ENCODE peak calls at places on chromosomes 6 and 20, in eight cellular contexts. L is activated T-cell treated with anti-CD3 and anti-CD28 coated beads, Interleukin-2, amount 50 U/mL, for 72 hours; I is posterior cingulate gyrus; D is fibroblast of the aortic adventitia; T is stimulated activated CD8-positive, alpha-beta memory T cell treated with anti-CD3 and anti-CD28 coated beads, Interleukin-15, amount 100 ng/mL, for 24 hours; R is GM12865; F is right atrium auricular region; W is foreskin melanocyte. K is an unnamed sample.
A peak's percentile ranks its signal among the peaks of the same experiment; 100 is the strongest.

GRCh38 chr6:67068781-67069180 is 1361.8 kb upstream of the EYS start:
- DNase-seq in T (no peak), L (no peak), W (no peak), I (no peak), F (no peak), R (no peak), D (no peak), K (no peak)

GRCh38 chr6:35186571-35186970 is 27.2 kb upstream of the SCUBE3 start:
- DNase-seq in W (no peak), D (no peak), I (no peak), L (no peak), F (no peak), R (no peak), T (no peak), K (no peak)

GRCh38 chr6:166307082-166307980 is 861 bp downstream of the PRR18 start:
- DNase-seq in L (peak; percentile 27), F (no peak), W (no peak), I (no peak), R (peak; percentile 59), D (no peak), T (no peak), K (no peak)

GRCh38 chr20:18279231-18279630 is 9.1 kb upstream of the ZNF133 start:
- DNase-seq in F (no peak), D (no peak), L (peak; percentile 2), I (no peak), R (no peak), W (no peak), T (no peak), K (no peak)

GRCh38 chr6:41646026-41646795 is 7.9 kb downstream of the MDFI start:
- DNase-seq in D (no peak), W (no peak), T (no peak), L (no peak), F (no peak), I (no peak), R (no peak), K (no peak)

GRCh38 chr6:29685718-29686326 is 4.9 kb upstream of the ZFP57 start:
- DNase-seq in W (no peak), R (no peak), T (no peak), F (no peak), D (no peak), I (peak; percentile 31), L (no peak), K (no peak)

GRCh38 chr6:31572041-31572911 is at the start of gene LTA:
- DNase-seq in W (no peak), D (no peak), F (no peak), T (no peak), L (peak; percentile 85), I (no peak), R (peak; percentile 78), K (no peak)

GRCh38 chr20:17666491-17666890 is 15.6 kb downstream of the RRBP1 start:
- DNase-seq in R (no peak), L (no peak), D (peak; percentile 87), W (no peak), F (no peak), T (no peak), I (no peak), K (no peak)

GRCh38 chr20:32886652-32887051 is 27.9 kb downstream of the EFCAB8 start:
- DNase-seq in L (no peak), T (no peak), F (no peak), W (no peak), D (no peak), R (no peak), I (no peak), K (no peak)

GRCh38 chr6:210778-211177 is 81.5 kb upstream of the DUSP22 start:
- DNase-seq in D (no peak), F (no peak), I (no peak), R (no peak), L (no peak), W (no peak), T (no peak), K (no peak)